ENCODE peak calls at places on chromosomes 4 and X, in seven cellular contexts. B is ovary; H is aorta; V is effector memory CD4-positive, alpha-beta T cell; L is GM23338; X is tibial nerve; U is CD8-positive, alpha-beta memory T cell. P is an unnamed sample. For H3K4me1, the result is how much of the 10 kb centered on the place peaks cover.

GRCh38 chr4:67755974-67756373 is 1.8 kb upstream of the GNRHR start:
- DNase-seq in B (no peak), H (no peak), V (no peak), L (no peak), X (no peak), U (no peak), P (no peak)

GRCh38 chr4:55177461-55177860 is 52.1 kb upstream of the KDR start:
- DNase-seq in B (no peak), H (no peak), V (no peak), L (no peak), X (no peak), U (no peak), P (no peak)

GRCh38 chr4:71290074-71290473 is 48.7 kb upstream of the SLC4A4 start:
- DNase-seq in B (no peak), H (no peak), V (no peak), L (no peak), X (no peak), U (no peak), P (no peak)

GRCh38 chr4:5843573-5844239 is 49.2 kb downstream of the CRMP1 start:
- DNase-seq in B (no peak), H (no peak), V (no peak), L (no peak), X (no peak), U (no peak), P (no peak)

GRCh38 chrX:38881066-38881465 is 79.8 kb downstream of the MID1IP1 start:
- DNase-seq in B (no peak), H (no peak), V (no peak), L (no peak), X (no peak), U (no peak), P (no peak)

GRCh38 chrX:17788956-17789562 is 51.8 kb downstream of the SCML1 start:
- DNase-seq in B (no peak), H (no peak), V (no peak), L (peak), X (no peak), U (no peak), P (no peak)

GRCh38 chr4:147409350-147409749 is 71.5 kb upstream of the EDNRA start:
- DNase-seq in B (peak), H (no peak), V (no peak), L (no peak), X (no peak), U (no peak), P (no peak)

GRCh38 chrX:8845060-8845459 is 43.9 kb upstream of the FAM9A start:
- DNase-seq in B (no peak), H (no peak), V (no peak), L (peak), X (no peak), U (no peak), P (no peak)

GRCh38 chrX:102517331-102517730 is 792 bp upstream of the TMSB15A start:
- DNase-seq in B (no peak), H (no peak), V (no peak), L (peak), X (no peak), U (no peak), P (no peak)

GRCh38 chrX:16465081-16465876 is 184.7 kb upstream of the S100G start:
- DNase-seq in B (no peak), H (no peak), V (no peak), L (no peak), X (no peak), U (no peak), P (no peak)

GRCh38 chr4:180665994-180666818 is 1577.0 kb upstream of the TENM3 start:
- DNase-seq in B (no peak), H (no peak), V (no peak), L (peak), X (no peak), U (no peak), P (peak)

GRCh38 chr4:175703956-175704600 is 108.0 kb downstream of the GPM6A start:
- DNase-seq in B (no peak), H (no peak), V (no peak), L (no peak), X (no peak), U (no peak), P (no peak)

GRCh38 chrX:28709421-28709820 is 122.2 kb downstream of the IL1RAPL1 start:
- DNase-seq in B (no peak), H (no peak), V (no peak), L (no peak), X (no peak), U (no peak), P (no peak)

GRCh38 chr4:150123982-150124670 is 45.9 kb downstream of the DCLK2 start:
- DNase-seq in B (no peak), H (no peak), V (no peak), L (no peak), X (no peak), U (no peak), P (no peak)

GRCh38 chrX:47704736-47705135 is 45.8 kb upstream of the UXT start:
- DNase-seq in B (no peak), H (no peak), V (no peak), L (no peak), X (no peak), U (no peak), P (no peak)

GRCh38 chr4:57308301-57308700 is 198.1 kb upstream of the IGFBP7 start:
- DNase-seq in B (no peak), H (no peak), V (no peak), L (no peak), X (no peak), U (no peak), P (no peak)

GRCh38 chrX:134631404-134632346 is 26.6 kb downstream of the PLAC1 start:
- DNase-seq in B (peak), H (no peak), V (no peak), L (no peak), X (peak), U (no peak), P (no peak)

GRCh38 chr4:107740381-107740780 is 20.3 kb upstream of the PAPSS1 start:
- DNase-seq in B (no peak), H (no peak), V (no peak), L (peak), X (no peak), U (no peak), P (peak)

GRCh38 chr4:144176476-144176875 is 36.0 kb upstream of the GYPA start:
- DNase-seq in B (no peak), H (no peak), V (no peak), L (no peak), X (no peak), U (no peak), P (no peak)

GRCh38 chr4:107036602-107037151 is 564 bp upstream of the DKK2 start:
- DNase-seq in B (peak), H (no peak), V (no peak), L (peak), X (no peak), U (no peak), P (no peak)

GRCh38 chr4:182486895-182487294 is 243.7 kb downstream of the TENM3 start:
- DNase-seq in B (no peak), H (no peak), V (no peak), L (peak), X (no peak), U (no peak), P (no peak)

GRCh38 chrX:11967986-11968385 is 170.3 kb upstream of the FRMPD4 start:
- DNase-seq in B (no peak), H (no peak), V (no peak), L (no peak), X (no peak), U (no peak), P (no peak)

GRCh38 chrX:85504381-85504780 is 124.9 kb upstream of the POF1B start:
- DNase-seq in B (no peak), H (no peak), V (no peak), L (no peak), X (no peak), U (no peak), P (no peak)

GRCh38 chr4:66629927-66630326 is 915.4 kb downstream of the CENPC start:
- DNase-seq in B (no peak), H (no peak), V (no peak), L (no peak), X (no peak), U (no peak), P (no peak)

GRCh38 chr4:186725422-186726149 is 1.9 kb upstream of the FAT1 start:
- DNase-seq in B (peak), H (peak), V (no peak), L (peak), X (peak), U (no peak), P (no peak)

GRCh38 chr4:2888826-2889225 is 45.2 kb downstream of the ADD1 start:
- DNase-seq in B (no peak), H (no peak), V (no peak), L (no peak), X (no peak), U (no peak), P (no peak)

GRCh38 chrX:120015145-120016067 is 62.1 kb downstream of the RHOXF2B start:
- DNase-seq in B (no peak), H (no peak), V (no peak), L (peak), X (no peak), U (no peak), P (no peak)

GRCh38 chr4:173880897-173881296 is 350.9 kb upstream of the HAND2 start:
- DNase-seq in B (no peak), H (no peak), V (no peak), L (no peak), X (no peak), U (no peak), P (no peak)
- H3K4me1 ChIP-seq in B (under half), H (under half), V (under half), L (under half), X (under half), U (under half), P (under half)

DNA sequence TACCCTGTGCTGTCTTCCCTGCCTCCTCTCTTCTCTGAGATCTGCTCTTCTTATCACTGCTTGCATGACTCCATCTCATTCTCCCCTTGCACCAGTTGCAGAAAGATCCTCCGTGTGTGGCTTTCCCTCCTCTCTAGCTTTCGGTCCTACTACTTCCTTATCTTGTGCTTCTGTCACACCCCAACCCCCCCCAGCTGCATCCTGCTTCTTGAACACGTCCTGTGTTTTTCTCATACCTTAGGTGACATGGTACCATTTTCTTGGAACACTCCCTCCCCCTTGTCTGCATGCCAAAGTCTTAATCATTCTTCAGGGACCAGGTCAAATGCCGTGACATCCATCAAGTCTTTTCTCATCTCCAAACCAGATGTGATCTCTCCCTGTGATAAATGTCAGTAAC is 46.4 kb downstream of the FHL1 start:
- DNase-seq in B (no peak), H (no peak), V (no peak), L (no peak), X (no peak), U (no peak), P (no peak)
- H3K4me1 ChIP-seq in B (under half), H (under half), V (under half), L (under half), X (under half), U (under half), P (under half)

DNA sequence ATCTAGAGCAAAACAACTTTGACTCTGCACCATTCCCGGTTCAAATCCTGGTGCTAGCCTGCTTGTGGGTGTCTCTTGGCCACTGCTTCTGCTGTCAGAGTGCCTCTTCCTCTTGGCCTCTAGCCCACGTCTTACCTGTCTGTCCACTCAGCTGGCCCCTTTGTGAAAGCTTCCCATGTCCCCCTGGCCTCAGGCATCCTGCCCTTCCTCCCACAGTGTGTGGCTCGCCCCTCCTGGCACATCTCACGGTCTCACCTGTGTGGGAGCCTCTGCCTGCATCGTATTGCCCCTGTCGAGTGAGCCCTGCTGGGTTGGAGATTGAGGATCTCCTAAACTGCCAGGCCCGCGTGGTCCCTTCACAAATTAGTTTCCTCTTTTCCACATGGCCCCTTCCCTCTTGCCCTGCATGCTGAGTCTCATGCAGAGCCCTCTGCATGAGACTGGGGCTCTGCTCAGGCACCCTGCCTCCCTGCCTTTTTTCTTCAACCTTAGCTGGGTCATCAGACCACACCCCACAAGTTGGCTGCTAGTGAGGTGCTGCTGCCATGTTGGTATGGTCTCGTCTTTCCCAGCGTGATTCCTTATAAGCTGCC is 53.7 kb upstream of the TADA2B start:
- DNase-seq in B (no peak), H (no peak), V (no peak), L (no peak), X (no peak), U (no peak), P (no peak)
- H3K4me1 ChIP-seq in B (under half), H (under half), V (under half), L (under half), X (half or more), U (under half), P (under half)

GRCh38 chr4:168868044-168868855 is 141.8 kb downstream of the CBR4 start:
- DNase-seq in B (no peak), H (no peak), V (no peak), L (no peak), X (no peak), U (no peak), P (no peak)

GRCh38 chr4:168865854-168866253 is 144.2 kb downstream of the CBR4 start:
- DNase-seq in B (no peak), H (no peak), V (no peak), L (no peak), X (no peak), U (no peak), P (no peak)

GRCh38 chr4:168868856-168869201 is 141.2 kb downstream of the CBR4 start:
- DNase-seq in B (no peak), H (no peak), V (no peak), L (no peak), X (no peak), U (no peak), P (no peak)

GRCh38 chr4:168866635-168867034 is 143.4 kb downstream of the CBR4 start:
- DNase-seq in B (no peak), H (no peak), V (no peak), L (no peak), X (no peak), U (no peak), P (no peak)

DNA sequence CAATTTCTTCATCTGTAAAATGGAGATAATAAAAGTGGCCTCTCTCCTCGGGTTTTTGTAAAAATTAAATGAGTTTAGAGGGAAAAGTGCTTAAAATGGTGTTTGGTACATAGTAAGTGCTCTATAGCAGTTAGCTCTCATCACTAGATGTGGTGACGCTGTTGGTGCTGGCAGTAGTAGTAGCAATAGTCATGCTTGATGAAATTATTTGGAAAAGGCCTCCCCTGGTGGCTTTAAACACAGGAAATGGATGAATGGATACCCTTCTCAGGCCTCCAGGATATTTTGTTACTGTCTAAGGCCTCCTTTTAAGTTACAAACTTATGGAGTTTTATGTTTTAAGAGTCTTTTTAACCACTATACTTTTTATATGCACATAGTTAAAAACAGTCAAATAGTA is 142.9 kb downstream of the CBR4 start:
- DNase-seq in B (no peak), H (no peak), V (no peak), L (no peak), X (no peak), U (no peak), P (no peak)
- H3K4me1 ChIP-seq in B (under half), H (under half), V (under half), L (under half), X (half or more), U (under half), P (under half)

GRCh38 chrX:108348525-108348924 is 89.7 kb downstream of the COL4A6 start:
- DNase-seq in B (no peak), H (no peak), V (no peak), L (no peak), X (no peak), U (no peak), P (no peak)

GRCh38 chrX:108349210-108349609 is 89.0 kb downstream of the COL4A6 start:
- DNase-seq in B (no peak), H (no peak), V (no peak), L (no peak), X (no peak), U (no peak), P (no peak)

GRCh38 chrX:108347800-108348199 is 90.4 kb downstream of the COL4A6 start:
- DNase-seq in B (no peak), H (no peak), V (no peak), L (peak), X (no peak), U (no peak), P (no peak)

GRCh38 chrX:108353452-108353851 is 84.8 kb downstream of the COL4A6 start:
- DNase-seq in B (no peak), H (no peak), V (no peak), L (peak), X (no peak), U (no peak), P (no peak)
- H3K4me1 ChIP-seq in B (under half), H (under half), V (under half), L (under half), X (under half), U (under half), P (under half)

GRCh38 chrX:153882557-153882956 is 3.4 kb downstream of the L1CAM start:
- DNase-seq in B (no peak), H (no peak), V (no peak), L (no peak), X (no peak), U (no peak), P (no peak)
- H3K4me1 ChIP-seq in B (under half), H (under half), V (under half), L (under half), X (under half), U (under half), P (under half)

GRCh38 chr4:39067031-39067430 is 5.0 kb downstream of the KLHL5 start:
- DNase-seq in B (no peak), H (no peak), V (no peak), L (no peak), X (no peak), U (no peak), P (no peak)
- H3K4me1 ChIP-seq in B (under half), H (under half), V (under half), L (under half), X (under half), U (under half), P (under half)

GRCh38 chr4:121688261-121688660 is 8.5 kb downstream of the ANXA5 start:
- DNase-seq in B (no peak), H (no peak), V (no peak), L (no peak), X (no peak), U (no peak), P (no peak)
- H3K4me1 ChIP-seq in B (under half), H (under half), V (under half), L (under half), X (half or more), U (under half), P (under half)

P was measured in OCI-LY7.